ENCODE peak calls at places on chromosomes 7 and 10, in ten cellular contexts. One of them, this sample, is unnamed.

GRCh38 chr10:84743483-84743882 is 415.1 kb downstream of the CCSER2 start:
- DNase-seq in mesendoderm: peak
- DNase-seq in left colon: no peak
- DNase-seq in brain microvascular endothelial cell: peak
- DNase-seq in myocyte: no peak
- DNase-seq in dorsolateral prefrontal cortex: no peak
- DNase-seq in activated T-helper 9 cell treated with anti-CD3 and anti-CD28 coated beads, Interleukin-2, amount 50 U/mL, for 16 hours: no peak
- DNase-seq in epithelial cell of esophagus: peak
- DNase-seq in SW480: no peak
- DNase-seq in hippocampal formation: no peak
- DNase-seq in this sample: no peak

GRCh38 chr7:50369408-50370026 is 65.0 kb downstream of the IKZF1 start:
- DNase-seq in myocyte: no peak
- DNase-seq in mesendoderm: peak
- DNase-seq in dorsolateral prefrontal cortex: no peak
- DNase-seq in brain microvascular endothelial cell: no peak
- DNase-seq in activated T-helper 9 cell treated with anti-CD3 and anti-CD28 coated beads, Interleukin-2, amount 50 U/mL, for 16 hours: no peak
- DNase-seq in left colon: no peak
- DNase-seq in hippocampal formation: no peak
- DNase-seq in epithelial cell of esophagus: peak
- DNase-seq in SW480: peak
- DNase-seq in this sample: no peak

GRCh38 chr10:110504111-110504735 is 6.5 kb downstream of the DUSP5 start:
- DNase-seq in SW480: no peak
- DNase-seq in brain microvascular endothelial cell: peak
- DNase-seq in activated T-helper 9 cell treated with anti-CD3 and anti-CD28 coated beads, Interleukin-2, amount 50 U/mL, for 16 hours: peak
- DNase-seq in left colon: no peak
- DNase-seq in dorsolateral prefrontal cortex: no peak
- DNase-seq in hippocampal formation: peak
- DNase-seq in myocyte: peak
- DNase-seq in epithelial cell of esophagus: no peak
- DNase-seq in mesendoderm: no peak
- DNase-seq in this sample: no peak

GRCh38 chr10:34247560-34247959 is 567.5 kb downstream of the PARD3 start:
- DNase-seq in mesendoderm: no peak
- DNase-seq in brain microvascular endothelial cell: no peak
- DNase-seq in epithelial cell of esophagus: no peak
- DNase-seq in activated T-helper 9 cell treated with anti-CD3 and anti-CD28 coated beads, Interleukin-2, amount 50 U/mL, for 16 hours: no peak
- DNase-seq in myocyte: no peak
- DNase-seq in left colon: no peak
- DNase-seq in dorsolateral prefrontal cortex: no peak
- DNase-seq in hippocampal formation: no peak
- DNase-seq in SW480: no peak
- DNase-seq in this sample: no peak

GRCh38 chr10:24519950-24520349 is 203.7 kb downstream of the ARHGAP21 start:
- DNase-seq in epithelial cell of esophagus: no peak
- DNase-seq in activated T-helper 9 cell treated with anti-CD3 and anti-CD28 coated beads, Interleukin-2, amount 50 U/mL, for 16 hours: no peak
- DNase-seq in brain microvascular endothelial cell: no peak
- DNase-seq in left colon: no peak
- DNase-seq in hippocampal formation: no peak
- DNase-seq in mesendoderm: peak
- DNase-seq in myocyte: no peak
- DNase-seq in dorsolateral prefrontal cortex: no peak
- DNase-seq in SW480: no peak
- DNase-seq in this sample: no peak

GRCh38 chr7:34463830-34464229 is 194.2 kb upstream of the NPSR1 start:
- DNase-seq in dorsolateral prefrontal cortex: no peak
- DNase-seq in activated T-helper 9 cell treated with anti-CD3 and anti-CD28 coated beads, Interleukin-2, amount 50 U/mL, for 16 hours: no peak
- DNase-seq in brain microvascular endothelial cell: no peak
- DNase-seq in myocyte: no peak
- DNase-seq in left colon: no peak
- DNase-seq in mesendoderm: peak
- DNase-seq in hippocampal formation: no peak
- DNase-seq in SW480: peak
- DNase-seq in epithelial cell of esophagus: peak
- DNase-seq in this sample: no peak

GRCh38 chr7:42262907-42263466 is 26.0 kb upstream of the GLI3 start:
- DNase-seq in hippocampal formation: no peak
- DNase-seq in brain microvascular endothelial cell: no peak
- DNase-seq in activated T-helper 9 cell treated with anti-CD3 and anti-CD28 coated beads, Interleukin-2, amount 50 U/mL, for 16 hours: no peak
- DNase-seq in epithelial cell of esophagus: peak
- DNase-seq in SW480: no peak
- DNase-seq in dorsolateral prefrontal cortex: no peak
- DNase-seq in left colon: no peak
- DNase-seq in mesendoderm: peak
- DNase-seq in myocyte: peak
- DNase-seq in this sample: peak

GRCh38 chr10:10044959-10045764 is 972.5 kb upstream of the CELF2 start:
- DNase-seq in dorsolateral prefrontal cortex: no peak
- DNase-seq in brain microvascular endothelial cell: no peak
- DNase-seq in mesendoderm: no peak
- DNase-seq in activated T-helper 9 cell treated with anti-CD3 and anti-CD28 coated beads, Interleukin-2, amount 50 U/mL, for 16 hours: no peak
- DNase-seq in SW480: no peak
- DNase-seq in hippocampal formation: no peak
- DNase-seq in left colon: no peak
- DNase-seq in myocyte: peak
- DNase-seq in epithelial cell of esophagus: no peak
- DNase-seq in this sample: no peak

GRCh38 chr7:91034459-91035368 is 229.5 kb upstream of the FZD1 start:
- DNase-seq in SW480: peak
- DNase-seq in mesendoderm: peak
- DNase-seq in hippocampal formation: no peak
- DNase-seq in epithelial cell of esophagus: peak
- DNase-seq in myocyte: peak
- DNase-seq in dorsolateral prefrontal cortex: peak
- DNase-seq in left colon: peak
- DNase-seq in activated T-helper 9 cell treated with anti-CD3 and anti-CD28 coated beads, Interleukin-2, amount 50 U/mL, for 16 hours: no peak
- DNase-seq in brain microvascular endothelial cell: peak
- DNase-seq in this sample: no peak

GRCh38 chr7:147483634-147484292 is 1106.8 kb upstream of the C7orf33 start:
- DNase-seq in mesendoderm: no peak
- DNase-seq in myocyte: no peak
- DNase-seq in dorsolateral prefrontal cortex: no peak
- DNase-seq in SW480: no peak
- DNase-seq in hippocampal formation: no peak
- DNase-seq in left colon: no peak
- DNase-seq in activated T-helper 9 cell treated with anti-CD3 and anti-CD28 coated beads, Interleukin-2, amount 50 U/mL, for 16 hours: no peak
- DNase-seq in epithelial cell of esophagus: no peak
- DNase-seq in brain microvascular endothelial cell: no peak
- DNase-seq in this sample: no peak

GRCh38 chr7:131904750-131905327 is 348.4 kb upstream of the PODXL start:
- DNase-seq in myocyte: no peak
- DNase-seq in SW480: no peak
- DNase-seq in mesendoderm: peak
- DNase-seq in hippocampal formation: no peak
- DNase-seq in brain microvascular endothelial cell: no peak
- DNase-seq in left colon: no peak
- DNase-seq in activated T-helper 9 cell treated with anti-CD3 and anti-CD28 coated beads, Interleukin-2, amount 50 U/mL, for 16 hours: no peak
- DNase-seq in dorsolateral prefrontal cortex: no peak
- DNase-seq in epithelial cell of esophagus: no peak
- DNase-seq in this sample: peak

GRCh38 chr10:75352650-75353049 is 48.9 kb downstream of the ZNF503 start:
- DNase-seq in activated T-helper 9 cell treated with anti-CD3 and anti-CD28 coated beads, Interleukin-2, amount 50 U/mL, for 16 hours: no peak
- DNase-seq in brain microvascular endothelial cell: no peak
- DNase-seq in SW480: peak
- DNase-seq in myocyte: peak
- DNase-seq in left colon: no peak
- DNase-seq in hippocampal formation: no peak
- DNase-seq in dorsolateral prefrontal cortex: no peak
- DNase-seq in epithelial cell of esophagus: no peak
- DNase-seq in mesendoderm: no peak
- DNase-seq in this sample: no peak

GRCh38 chr7:37945336-37945735 is 24.9 kb downstream of the EPDR1 start:
- DNase-seq in myocyte: peak
- DNase-seq in epithelial cell of esophagus: no peak
- DNase-seq in mesendoderm: peak
- DNase-seq in left colon: no peak
- DNase-seq in SW480: no peak
- DNase-seq in dorsolateral prefrontal cortex: no peak
- DNase-seq in hippocampal formation: no peak
- DNase-seq in activated T-helper 9 cell treated with anti-CD3 and anti-CD28 coated beads, Interleukin-2, amount 50 U/mL, for 16 hours: no peak
- DNase-seq in brain microvascular endothelial cell: peak
- DNase-seq in this sample: no peak

GRCh38 chr7:101542527-101543241 is 86.4 kb downstream of the MYL10 start:
- DNase-seq in activated T-helper 9 cell treated with anti-CD3 and anti-CD28 coated beads, Interleukin-2, amount 50 U/mL, for 16 hours: peak
- DNase-seq in dorsolateral prefrontal cortex: peak
- DNase-seq in hippocampal formation: peak
- DNase-seq in epithelial cell of esophagus: peak
- DNase-seq in brain microvascular endothelial cell: peak
- DNase-seq in mesendoderm: peak
- DNase-seq in SW480: peak
- DNase-seq in myocyte: peak
- DNase-seq in left colon: peak
- DNase-seq in this sample: no peak

GRCh38 chr7:101410743-101411476 is 48.2 kb downstream of the COL26A1 start:
- DNase-seq in mesendoderm: peak
- DNase-seq in dorsolateral prefrontal cortex: no peak
- DNase-seq in left colon: peak
- DNase-seq in epithelial cell of esophagus: no peak
- DNase-seq in brain microvascular endothelial cell: peak
- DNase-seq in SW480: no peak
- DNase-seq in activated T-helper 9 cell treated with anti-CD3 and anti-CD28 coated beads, Interleukin-2, amount 50 U/mL, for 16 hours: peak
- DNase-seq in hippocampal formation: no peak
- DNase-seq in myocyte: peak
- DNase-seq in this sample: no peak

GRCh38 chr10:128373831-128374230 is 247.6 kb upstream of the MKI67 start:
- DNase-seq in left colon: no peak
- DNase-seq in hippocampal formation: no peak
- DNase-seq in mesendoderm: no peak
- DNase-seq in dorsolateral prefrontal cortex: no peak
- DNase-seq in myocyte: no peak
- DNase-seq in epithelial cell of esophagus: no peak
- DNase-seq in activated T-helper 9 cell treated with anti-CD3 and anti-CD28 coated beads, Interleukin-2, amount 50 U/mL, for 16 hours: no peak
- DNase-seq in brain microvascular endothelial cell: no peak
- DNase-seq in SW480: no peak
- DNase-seq in this sample: no peak

GRCh38 chr10:121579656-121580055 is 18.6 kb downstream of the FGFR2 start:
- DNase-seq in dorsolateral prefrontal cortex: no peak
- DNase-seq in activated T-helper 9 cell treated with anti-CD3 and anti-CD28 coated beads, Interleukin-2, amount 50 U/mL, for 16 hours: no peak
- DNase-seq in SW480: peak
- DNase-seq in epithelial cell of esophagus: peak
- DNase-seq in myocyte: peak
- DNase-seq in mesendoderm: peak
- DNase-seq in brain microvascular endothelial cell: no peak
- DNase-seq in left colon: no peak
- DNase-seq in hippocampal formation: no peak
- DNase-seq in this sample: no peak

GRCh38 chr7:30596721-30597120 is 2.0 kb downstream of the GARS1 start:
- DNase-seq in SW480: no peak
- DNase-seq in activated T-helper 9 cell treated with anti-CD3 and anti-CD28 coated beads, Interleukin-2, amount 50 U/mL, for 16 hours: no peak
- DNase-seq in dorsolateral prefrontal cortex: no peak
- DNase-seq in brain microvascular endothelial cell: no peak
- DNase-seq in epithelial cell of esophagus: no peak
- DNase-seq in hippocampal formation: no peak
- DNase-seq in mesendoderm: no peak
- DNase-seq in left colon: no peak
- DNase-seq in myocyte: peak
- DNase-seq in this sample: no peak

This sample was measured in retinal pigment epithelial cell.